ENCODE peak calls at places on chromosomes 12 and 14, in eight cellular contexts. G, X, W, M, P, R, Z and J are unnamed samples. For H3K4me1, the result is how much of the 10 kb centered on the place peaks cover.

GRCh38 chr14:100539766-100540140 is 47.5 kb downstream of the BEGAIN start:
- DNase-seq in P (no peak), M (no peak), X (no peak), Z (peak), R (no peak), G (no peak), W (peak), J (no peak)

GRCh38 chr12:116294464-116295002 is 17.0 kb upstream of the MED13L start:
- DNase-seq in X (no peak), Z (no peak), P (no peak), M (no peak), G (no peak), W (no peak), R (no peak), J (no peak)

GRCh38 chr14:100764716-100765115 is 38.0 kb downstream of the DLK1 start:
- DNase-seq in G (no peak), W (peak), R (no peak), M (no peak), Z (peak), P (no peak), X (peak), J (no peak)

GRCh38 chr12:89470741-89471504 is 53.7 kb downstream of the GALNT4 start:
- DNase-seq in X (peak), W (no peak), M (no peak), Z (no peak), P (no peak), G (no peak), R (no peak), J (no peak)

GRCh38 chr12:130686511-130686981 is 29.6 kb downstream of the RIMBP2 start:
- DNase-seq in R (no peak), P (no peak), G (no peak), X (peak), M (no peak), W (no peak), Z (no peak), J (no peak)

GRCh38 chr14:20429801-20430669 is 5.9 kb downstream of the KLHL33 start:
- DNase-seq in X (no peak), R (no peak), M (no peak), P (peak), W (no peak), Z (peak), G (peak), J (no peak)

GRCh38 chr12:106671840-106672239 is 89.0 kb downstream of the RFX4 start:
- DNase-seq in W (no peak), R (no peak), G (no peak), M (no peak), Z (no peak), P (no peak), X (no peak), J (no peak)

GRCh38 chr12:90653051-90653450 is 301.9 kb downstream of the CCER1 start:
- DNase-seq in X (no peak), Z (no peak), P (no peak), R (no peak), M (no peak), G (no peak), W (no peak), J (no peak)

GRCh38 chr12:67068773-67069450 is 200.2 kb upstream of the CAND1 start:
- DNase-seq in X (peak), R (peak), P (no peak), W (peak), Z (peak), M (no peak), G (peak), J (peak)

GRCh38 chr14:77028384-77029246 is at the start of gene IRF2BPL:
- DNase-seq in W (peak), P (peak), R (peak), Z (peak), G (peak), X (peak), M (peak), J (peak)

GRCh38 chr12:32036477-32037263 is 70.0 kb upstream of the BICD1 start:
- DNase-seq in M (no peak), W (no peak), G (no peak), X (no peak), Z (no peak), P (no peak), R (no peak), J (no peak)

GRCh38 chr14:96253140-96253539 is 2.9 kb upstream of the BDKRB1 start:
- DNase-seq in W (no peak), R (peak), M (no peak), P (no peak), X (no peak), G (no peak), Z (no peak), J (no peak)

GRCh38 chr14:65976771-65977170 is 509.4 kb upstream of the CCDC196 start:
- DNase-seq in R (no peak), G (no peak), P (no peak), M (no peak), X (no peak), W (no peak), Z (no peak), J (no peak)

GRCh38 chr12:69052613-69053408 is 119.8 kb upstream of the CPM start:
- DNase-seq in Z (no peak), P (no peak), W (no peak), G (no peak), X (no peak), M (no peak), R (peak), J (no peak)

GRCh38 chr12:68012712-68013111 is 23.5 kb downstream of the IFNG-AS1 start:
- DNase-seq in X (no peak), R (no peak), G (no peak), W (no peak), Z (no peak), P (no peak), M (no peak), J (no peak)

GRCh38 chr12:5661820-5662219 is 229.9 kb downstream of the NTF3 start:
- DNase-seq in R (no peak), W (no peak), P (peak), M (no peak), X (no peak), Z (no peak), G (peak), J (no peak)

GRCh38 chr12:95239216-95239615 is 21.6 kb downstream of the VEZT start:
- DNase-seq in G (no peak), W (no peak), Z (no peak), P (no peak), M (no peak), R (no peak), X (no peak), J (no peak)

GRCh38 chr14:22822017-22822618 is 6.9 kb upstream of the SLC7A7 start:
- DNase-seq in X (peak), P (no peak), M (no peak), G (no peak), W (no peak), R (no peak), Z (no peak), J (peak)

GRCh38 chr14:22822619-22823551 is 6.8 kb upstream of the MRPL52 start:
- DNase-seq in R (no peak), W (peak), M (peak), G (peak), X (peak), Z (peak), P (peak), J (peak)

GRCh38 chr14:22819191-22819988 is 4.2 kb upstream of the SLC7A7 start:
- DNase-seq in M (peak), X (no peak), R (peak), W (no peak), Z (peak), G (peak), P (peak), J (peak)

GRCh38 chr14:22821193-22822016 is 6.2 kb upstream of the SLC7A7 start:
- DNase-seq in R (no peak), X (no peak), P (no peak), M (no peak), W (no peak), Z (peak), G (no peak), J (peak)

GRCh38 chr14:22820731-22821130 is 5.5 kb upstream of the SLC7A7 start:
- DNase-seq in R (peak), Z (peak), M (no peak), P (no peak), G (no peak), W (no peak), X (no peak), J (no peak)
- H3K4me1 ChIP-seq in R (under half), Z (under half), M (half or more), P (under half), G (under half), W (under half), X (under half), J (under half)

DNA sequence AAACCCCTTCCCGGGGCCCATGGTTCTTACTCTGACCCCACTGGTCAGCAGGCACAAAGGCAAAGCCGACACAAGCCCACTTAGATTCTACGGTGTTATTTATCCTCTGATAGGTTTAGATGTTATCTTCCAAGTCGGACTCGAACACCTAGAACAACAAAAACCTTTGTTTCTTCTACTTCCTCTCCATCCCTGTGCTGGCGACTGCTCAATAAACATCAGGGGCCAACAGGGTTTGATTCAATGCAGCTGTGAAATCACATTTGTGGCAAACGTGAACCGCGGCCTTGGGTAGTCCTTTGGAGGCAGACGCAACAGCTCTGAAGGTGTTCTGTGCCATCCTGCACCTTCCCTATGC is 87.1 kb downstream of the CHGA start:
- DNase-seq in G (no peak), Z (no peak), M (no peak), R (no peak), W (no peak), P (no peak), X (no peak), J (no peak)
- H3K4me1 ChIP-seq in G (half or more), Z (under half), M (half or more), R (under half), W (under half), P (half or more), X (under half), J (half or more)

DNA sequence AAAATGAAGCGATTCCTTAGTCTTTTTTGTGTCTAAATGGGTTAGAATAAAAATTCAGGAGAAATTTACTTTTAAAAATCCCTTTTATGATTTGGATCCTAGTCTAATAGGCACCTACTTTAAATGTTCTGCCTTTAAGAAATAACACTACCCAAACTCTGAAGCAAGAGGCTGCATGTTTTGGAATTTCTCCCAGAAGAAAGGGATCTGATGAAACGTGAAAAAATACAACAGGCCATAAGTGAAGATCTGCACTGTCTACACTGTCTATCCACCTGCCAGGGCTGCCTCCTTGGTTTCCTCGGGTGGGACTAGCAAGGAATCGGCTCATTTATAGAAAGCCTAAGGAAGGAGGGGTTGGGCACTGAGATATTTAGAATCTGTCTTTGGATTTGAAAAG is 22.1 kb downstream of the ACVR1B start:
- DNase-seq in P (no peak), W (no peak), M (no peak), R (no peak), X (no peak), G (no peak), Z (no peak), J (no peak)
- H3K4me1 ChIP-seq in P (half or more), W (under half), M (half or more), R (under half), X (under half), G (half or more), Z (half or more), J (under half)

DNA sequence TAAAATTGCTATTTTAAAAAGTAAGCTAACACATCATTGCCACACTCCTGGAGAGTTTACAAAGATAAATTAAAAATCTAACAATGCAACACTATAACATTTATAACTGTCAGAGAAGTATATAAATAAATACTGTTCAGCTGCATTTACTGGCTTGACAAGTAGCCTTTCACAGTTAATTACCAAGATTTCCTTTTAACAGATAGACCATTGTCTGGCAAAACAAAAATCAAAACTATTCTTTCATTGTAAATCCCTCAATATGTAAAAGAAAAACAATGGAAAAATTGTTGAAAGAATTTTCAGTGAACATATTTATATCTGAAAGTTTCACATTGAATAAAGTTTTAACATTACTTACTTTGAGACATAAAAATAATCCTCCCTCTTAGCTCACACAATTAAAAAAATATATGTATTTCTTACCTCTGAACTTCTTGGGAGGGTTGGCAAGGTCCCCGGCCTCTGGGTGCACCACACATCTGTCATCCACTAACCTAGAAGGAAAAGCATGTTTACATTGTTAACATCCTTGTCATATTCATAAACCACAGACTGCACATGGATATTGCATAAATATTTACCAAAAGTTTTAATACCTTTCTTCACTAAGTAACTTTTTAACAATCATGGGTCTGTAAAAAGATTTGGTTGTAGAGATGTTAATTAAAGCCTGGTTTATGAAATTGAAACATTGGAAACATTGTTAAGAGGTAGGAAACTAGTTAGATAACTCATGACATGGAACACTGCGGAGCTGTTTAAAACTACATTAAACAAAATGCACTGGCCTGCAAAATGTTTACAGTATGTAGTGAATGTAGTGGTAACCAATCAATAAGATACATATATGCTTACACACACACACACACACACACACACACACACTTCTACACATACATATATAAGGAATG is 43.0 kb downstream of the ITPR2 start:
- DNase-seq in X (no peak), P (no peak), Z (no peak), R (no peak), G (peak), W (no peak), M (no peak), J (no peak)
- H3K4me1 ChIP-seq in X (under half), P (under half), Z (under half), R (under half), G (half or more), W (under half), M (half or more), J (under half)

DNA sequence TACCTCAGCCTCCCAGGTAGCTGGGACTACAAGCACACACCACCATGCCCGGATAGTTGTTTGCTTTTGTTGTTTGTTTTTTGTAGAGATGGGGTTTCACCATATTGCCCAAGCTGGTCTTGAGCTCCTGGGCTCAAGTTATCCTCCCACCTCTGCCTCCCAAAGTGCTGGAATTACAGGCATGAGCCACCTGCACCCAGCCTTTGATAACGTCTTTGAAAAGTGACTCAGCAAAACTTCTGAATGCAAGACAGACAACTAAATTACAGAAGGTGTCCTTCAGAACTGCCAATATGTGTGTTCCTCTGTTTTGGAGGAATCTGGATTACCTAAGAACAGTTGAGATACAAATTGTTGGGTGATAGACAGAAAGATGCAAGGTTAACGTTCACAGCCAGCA is 99.8 kb downstream of the ESR2 start:
- DNase-seq in X (no peak), R (no peak), Z (no peak), P (no peak), M (no peak), G (no peak), W (no peak), J (no peak)
- H3K4me1 ChIP-seq in X (under half), R (under half), Z (under half), P (half or more), M (under half), G (under half), W (under half), J (under half)

GRCh38 chr12:100991059-100991562 is 196.5 kb downstream of the ANO4 start:
- DNase-seq in P (no peak), W (no peak), G (no peak), X (no peak), Z (no peak), R (no peak), M (no peak), J (no peak)
- H3K4me1 ChIP-seq in P (under half), W (under half), G (under half), X (under half), Z (under half), R (under half), M (under half), J (under half)

GRCh38 chr12:2294651-2295475 is 242.1 kb downstream of the CACNA1C start:
- DNase-seq in Z (peak), G (peak), X (no peak), W (no peak), P (no peak), M (no peak), R (no peak), J (no peak)
- H3K4me1 ChIP-seq in Z (under half), G (under half), X (under half), W (under half), P (half or more), M (half or more), R (under half), J (under half)

GRCh38 chr12:104475269-104475668 is 18.5 kb downstream of the CHST11 start:
- DNase-seq in X (no peak), G (no peak), P (no peak), R (no peak), W (no peak), Z (no peak), M (no peak), J (no peak)

GRCh38 chr12:104479141-104479662 is 22.5 kb downstream of the CHST11 start:
- DNase-seq in Z (no peak), G (no peak), W (no peak), X (no peak), P (no peak), R (no peak), M (no peak), J (peak)

GRCh38 chr12:104478396-104479140 is 21.8 kb downstream of the CHST11 start:
- DNase-seq in X (no peak), R (no peak), G (peak), M (no peak), W (no peak), P (no peak), Z (no peak), J (peak)

GRCh38 chr12:104480012-104480411 is 23.3 kb downstream of the CHST11 start:
- DNase-seq in R (no peak), P (no peak), M (no peak), Z (no peak), W (no peak), G (no peak), X (no peak), J (peak)

DNA sequence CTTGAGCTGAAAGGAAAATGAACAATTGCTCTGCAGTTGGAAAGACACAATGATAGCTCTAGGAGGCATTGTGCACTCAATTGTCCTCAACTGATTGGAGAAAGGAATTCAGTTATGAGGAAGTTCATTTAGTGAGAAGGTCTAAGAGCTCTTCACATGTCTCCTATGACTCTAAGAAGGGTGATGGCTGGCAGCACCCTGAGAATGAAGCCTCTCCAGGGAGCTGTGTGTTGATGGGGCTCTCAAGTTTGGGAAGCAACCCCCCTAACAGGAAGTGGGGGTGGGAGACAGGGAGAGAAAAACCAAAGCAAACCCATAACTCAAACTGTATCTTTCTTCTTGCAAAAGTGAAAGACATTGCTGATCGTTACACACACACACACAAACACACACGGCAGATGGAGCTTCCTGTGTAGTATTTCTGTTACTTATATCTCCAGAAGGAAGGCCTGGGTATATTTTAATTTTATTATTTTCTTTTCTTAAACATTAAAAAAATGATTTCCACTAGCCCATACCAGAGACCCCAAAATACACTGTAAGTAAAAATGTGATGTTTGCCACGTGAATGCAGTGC is 21.2 kb downstream of the CHST11 start:
- DNase-seq in M (no peak), W (no peak), R (no peak), Z (no peak), P (no peak), X (no peak), G (no peak), J (no peak)
- H3K4me1 ChIP-seq in M (half or more), W (under half), R (under half), Z (under half), P (under half), X (under half), G (under half), J (under half)

DNA sequence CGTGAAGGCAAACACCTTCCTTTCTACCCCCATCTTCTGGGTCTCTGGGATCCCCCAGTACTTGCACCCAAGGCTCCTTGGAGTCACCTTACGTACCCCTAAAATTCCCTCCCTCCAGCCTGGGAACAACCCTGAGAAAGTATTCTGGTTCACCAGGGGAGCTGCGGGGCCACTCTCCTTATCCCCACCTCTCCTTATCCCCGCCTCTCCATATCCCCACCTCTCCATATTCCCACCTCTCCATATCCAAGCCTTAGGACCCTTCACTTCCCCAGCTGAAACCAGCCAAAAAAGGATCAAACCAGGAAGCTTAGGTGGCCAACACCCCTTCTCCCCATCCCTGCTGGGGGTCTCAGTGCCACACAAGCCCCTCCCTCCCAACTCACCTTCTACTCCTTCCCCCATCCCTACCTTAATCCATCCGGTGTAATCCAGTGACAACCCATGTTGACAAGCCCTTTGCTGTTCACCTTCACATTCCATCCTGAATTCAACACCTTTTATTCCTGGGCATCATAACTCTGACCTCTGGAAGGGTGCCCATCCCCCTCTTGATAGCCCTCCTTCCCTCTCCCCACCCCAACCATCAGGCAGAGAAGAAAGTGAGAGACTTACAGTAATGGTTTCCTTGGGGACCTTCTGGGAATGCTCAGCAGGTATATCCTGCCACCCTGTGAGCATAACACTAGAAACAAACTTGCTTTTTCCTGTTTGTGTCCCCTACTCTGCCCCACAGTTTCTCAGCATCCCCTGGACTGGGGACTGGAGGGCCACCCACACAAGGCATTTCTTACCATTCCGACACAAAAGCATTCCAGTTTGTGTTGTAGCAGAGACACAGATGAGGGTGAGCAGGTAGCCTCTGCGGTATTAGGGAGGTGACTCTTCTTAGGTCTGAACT is 1.6 kb upstream of the MSI1 start:
- DNase-seq in G (no peak), M (no peak), X (no peak), Z (no peak), P (no peak), W (no peak), R (no peak), J (no peak)
- H3K4me1 ChIP-seq in G (under half), M (under half), X (under half), Z (under half), P (under half), W (under half), R (under half), J (under half)

GRCh38 chr14:69664190-69664742 is 52.9 kb downstream of the SUSD6 start:
- DNase-seq in W (no peak), R (no peak), Z (no peak), M (no peak), G (no peak), P (no peak), X (no peak), J (no peak)
- H3K4me1 ChIP-seq in W (half or more), R (under half), Z (half or more), M (half or more), G (half or more), P (half or more), X (under half), J (under half)